ENCODE peak calls at places on chromosomes 6 and 20, in four cellular contexts. N is G401, D is SW 1271, T is endothelial cell. Z is an unnamed sample.

GRCh38 chr6:152696543-152696942 is 1.2 kb upstream of the MYCT1 start:
- DNase-seq in N (no peak), D (no peak), T (no peak), Z (peak)

GRCh38 chr6:140436023-140436811 is 1061.8 kb upstream of the CITED2 start:
- DNase-seq in N (no peak), D (no peak), T (no peak), Z (no peak)

GRCh38 chr6:25788305-25788922 is 33.9 kb downstream of the SLC17A4 start:
- DNase-seq in N (peak), D (peak), T (peak), Z (no peak)

GRCh38 chr20:58340853-58341252 is 31.3 kb downstream of the RAB22A start:
- DNase-seq in N (no peak), D (no peak), T (no peak), Z (no peak)

GRCh38 chr6:28506807-28507475 is 8.7 kb downstream of the GPX6 start:
- DNase-seq in N (no peak), D (no peak), T (no peak), Z (no peak)

GRCh38 chr6:15076565-15076964 is 169.3 kb upstream of the JARID2 start:
- DNase-seq in N (no peak), D (no peak), T (no peak), Z (no peak)

GRCh38 chr6:12548526-12548925 is 168.0 kb upstream of the PHACTR1 start:
- DNase-seq in N (no peak), D (no peak), T (no peak), Z (no peak)

GRCh38 chr20:62311832-62312661 is 9.2 kb downstream of the ADRM1 start:
- DNase-seq in N (no peak), D (no peak), T (no peak), Z (no peak)

GRCh38 chr6:28081486-28081751 is 1.1 kb downstream of the ZNF165 start:
- DNase-seq in N (no peak), D (no peak), T (peak), Z (no peak)

GRCh38 chr6:80210618-80211017 is 104.1 kb downstream of the BCKDHB start:
- DNase-seq in N (no peak), D (no peak), T (no peak), Z (no peak)

GRCh38 chr6:24818346-24818745 is 19.6 kb upstream of the ARMH2 start:
- DNase-seq in N (no peak), D (no peak), T (no peak), Z (no peak)

GRCh38 chr20:33131949-33132822 is 35.8 kb upstream of the BPIFA2 start:
- DNase-seq in N (no peak), D (no peak), T (no peak), Z (no peak)

GRCh38 chr6:3159805-3160781 is 2.7 kb upstream of the TUBB2A start:
- DNase-seq in N (no peak), D (no peak), T (no peak), Z (peak)

GRCh38 chr20:46230811-46231282 is 77.5 kb downstream of the CDH22 start:
- DNase-seq in N (no peak), D (no peak), T (peak), Z (no peak)

GRCh38 chr20:42461965-42462593 is 727.6 kb downstream of the PTPRT start:
- DNase-seq in N (no peak), D (no peak), T (no peak), Z (no peak)

GRCh38 chr6:153503810-153504209 is 372.7 kb upstream of the RGS17 start:
- DNase-seq in N (no peak), D (peak), T (peak), Z (no peak)

GRCh38 chr6:43665376-43665775 is 20.5 kb downstream of the RSPH9 start:
- DNase-seq in N (no peak), D (peak), T (no peak), Z (no peak)

GRCh38 chr6:136335736-136336362 is 46.2 kb upstream of the BCLAF1 start:
- DNase-seq in N (peak), D (no peak), T (no peak), Z (no peak)

GRCh38 chr6:31407699-31408098 is 4.3 kb downstream of the MICA start:
- DNase-seq in N (no peak), D (no peak), T (no peak), Z (no peak)

GRCh38 chr20:56245761-56246160 is 2.8 kb upstream of the MC3R start:
- DNase-seq in N (no peak), D (no peak), T (no peak), Z (no peak)

GRCh38 chr20:33188421-33188820 is 20.5 kb downstream of the BPIFA2 start:
- DNase-seq in N (no peak), D (no peak), T (no peak), Z (no peak)

GRCh38 chr20:44594730-44595129 is 12.4 kb downstream of the PKIG start:
- DNase-seq in N (no peak), D (no peak), T (no peak), Z (no peak)

GRCh38 chr6:145815351-145815772 is 767 bp upstream of the FBXO30 start:
- DNase-seq in N (peak), D (no peak), T (no peak), Z (no peak)

GRCh38 chr20:40689943-40690835 is 1.2 kb upstream of the MAFB start:
- DNase-seq in N (peak), D (peak), T (peak), Z (peak)

GRCh38 chr20:3398681-3399252 is 8.7 kb downstream of the DNAAF9 start:
- DNase-seq in N (peak), D (no peak), T (no peak), Z (no peak)

GRCh38 chr20:63226020-63226943 is 9.4 kb upstream of the BIRC7 start:
- DNase-seq in N (no peak), D (no peak), T (no peak), Z (no peak)

GRCh38 chr6:108651781-108652227 is 91.1 kb downstream of the FOXO3 start:
- DNase-seq in N (no peak), D (no peak), T (no peak), Z (no peak)

Z was measured in keratinocyte.